ENCODE peak calls at places on chromosomes 2 and 18, in four cellular contexts. J, X, H and N are unnamed samples.
A peak's percentile ranks its signal among the peaks of the same experiment; 100 is the strongest.

GRCh38 chr2:144081272-144081671 is 438.6 kb downstream of the ZEB2 start:
- DNase-seq in H (no peak), J (no peak), X (no peak), N (no peak)

GRCh38 chr18:78621141-78621540 is 358.5 kb upstream of the SALL3 start:
- DNase-seq in J (no peak), X (no peak), H (no peak), N (no peak)

GRCh38 chr2:202944403-202944802 is 32.3 kb downstream of the CARF start:
- DNase-seq in H (no peak), J (no peak), X (no peak), N (no peak)

GRCh38 chr18:78727877-78728276 is 251.7 kb upstream of the SALL3 start:
- DNase-seq in X (peak; percentile 4), H (no peak), J (no peak), N (peak; percentile 0)

GRCh38 chr18:31607384-31607783 is 15.7 kb downstream of the TTR start:
- DNase-seq in J (no peak), X (no peak), H (no peak), N (no peak)

GRCh38 chr2:212364586-212364985 is 174.0 kb downstream of the ERBB4 start:
- DNase-seq in X (no peak), J (no peak), H (no peak), N (no peak)

GRCh38 chr2:159185401-159186130 is 100.9 kb downstream of the WDSUB1 start:
- DNase-seq in H (no peak), J (no peak), X (no peak), N (no peak)

GRCh38 chr2:86480105-86480504 is 38.9 kb downstream of the KDM3A start:
- DNase-seq in X (peak; percentile 57), J (no peak), H (peak; percentile 11), N (peak; percentile 36)

GRCh38 chr2:5981241-5982055 is 289.3 kb downstream of the SOX11 start:
- DNase-seq in X (no peak), H (no peak), J (no peak), N (no peak)

GRCh38 chr2:134129900-134130537 is 123.9 kb upstream of the MGAT5 start:
- DNase-seq in X (no peak), H (no peak), J (no peak), N (no peak)

GRCh38 chr2:33038799-33039198 is 92.0 kb downstream of the LTBP1 start:
- DNase-seq in J (no peak), H (no peak), X (no peak), N (no peak)

GRCh38 chr2:164913011-164913410 is 42.3 kb downstream of the SLC38A11 start:
- DNase-seq in J (no peak), X (no peak), H (no peak), N (no peak)

GRCh38 chr2:62227386-62228075 is 31.6 kb downstream of the B3GNT2 start:
- DNase-seq in H (no peak), J (no peak), X (no peak), N (no peak)

GRCh38 chr2:33240178-33240577 is 236.3 kb upstream of the RASGRP3 start:
- DNase-seq in H (no peak), X (no peak), J (no peak), N (no peak)

DNA sequence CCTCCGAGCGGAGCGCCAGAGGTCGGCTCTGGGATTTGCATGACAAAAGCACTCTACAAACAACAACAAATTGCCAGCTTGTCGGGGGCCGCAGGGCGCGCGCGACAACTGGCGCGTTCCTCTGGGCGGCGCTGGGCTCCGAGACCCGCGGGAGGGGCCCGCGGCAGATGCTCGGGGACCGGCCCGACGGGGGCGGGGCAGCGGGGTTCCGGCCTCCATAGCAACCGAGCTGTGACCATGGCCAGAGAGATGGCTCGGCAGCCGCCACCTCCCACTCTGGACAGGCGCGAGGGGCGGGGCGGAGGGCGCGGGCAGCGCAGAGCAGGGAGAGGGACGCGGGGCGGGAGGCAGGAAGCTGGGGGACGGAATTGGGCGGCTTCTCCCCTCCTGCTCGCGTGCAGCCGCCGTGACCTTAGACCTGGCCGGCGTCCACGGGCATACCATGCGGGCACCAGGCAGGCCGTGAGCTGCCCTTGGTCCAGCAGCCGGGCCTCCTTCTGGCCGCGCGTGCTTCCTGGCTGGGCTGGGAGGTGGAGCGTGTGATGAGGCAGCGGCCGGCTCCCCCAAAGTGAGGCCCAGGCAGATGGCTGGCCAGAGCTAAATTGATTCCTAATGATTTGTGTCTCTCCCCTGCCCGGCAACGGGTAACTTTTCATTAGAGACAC is 171.5 kb downstream of the CELF4 start:
- DNase-seq in J (peak; percentile 7), X (peak; percentile 42), H (peak; percentile 63), N (peak; percentile 54)
- H3K4me3 ChIP-seq in J (peak overlapping the region; percentile 74), X (peak overlapping the region; percentile 48), H (peak overlapping the region; percentile 1), N (peak overlapping the region; percentile 1)

GRCh38 chr2:130378206-130378897 is 22.5 kb downstream of the PTPN18 start:
- DNase-seq in X (no peak), J (no peak), H (no peak), N (no peak)

GRCh38 chr2:130375291-130376266 is 19.7 kb downstream of the PTPN18 start:
- DNase-seq in X (no peak), H (no peak), J (no peak), N (no peak)

GRCh38 chr2:130377491-130377890 is 21.6 kb downstream of the PTPN18 start:
- DNase-seq in H (no peak), X (no peak), J (no peak), N (no peak)

GRCh38 chr2:130374587-130375290 is 18.9 kb downstream of the PTPN18 start:
- DNase-seq in X (no peak), J (no peak), H (no peak), N (no peak)

DNA sequence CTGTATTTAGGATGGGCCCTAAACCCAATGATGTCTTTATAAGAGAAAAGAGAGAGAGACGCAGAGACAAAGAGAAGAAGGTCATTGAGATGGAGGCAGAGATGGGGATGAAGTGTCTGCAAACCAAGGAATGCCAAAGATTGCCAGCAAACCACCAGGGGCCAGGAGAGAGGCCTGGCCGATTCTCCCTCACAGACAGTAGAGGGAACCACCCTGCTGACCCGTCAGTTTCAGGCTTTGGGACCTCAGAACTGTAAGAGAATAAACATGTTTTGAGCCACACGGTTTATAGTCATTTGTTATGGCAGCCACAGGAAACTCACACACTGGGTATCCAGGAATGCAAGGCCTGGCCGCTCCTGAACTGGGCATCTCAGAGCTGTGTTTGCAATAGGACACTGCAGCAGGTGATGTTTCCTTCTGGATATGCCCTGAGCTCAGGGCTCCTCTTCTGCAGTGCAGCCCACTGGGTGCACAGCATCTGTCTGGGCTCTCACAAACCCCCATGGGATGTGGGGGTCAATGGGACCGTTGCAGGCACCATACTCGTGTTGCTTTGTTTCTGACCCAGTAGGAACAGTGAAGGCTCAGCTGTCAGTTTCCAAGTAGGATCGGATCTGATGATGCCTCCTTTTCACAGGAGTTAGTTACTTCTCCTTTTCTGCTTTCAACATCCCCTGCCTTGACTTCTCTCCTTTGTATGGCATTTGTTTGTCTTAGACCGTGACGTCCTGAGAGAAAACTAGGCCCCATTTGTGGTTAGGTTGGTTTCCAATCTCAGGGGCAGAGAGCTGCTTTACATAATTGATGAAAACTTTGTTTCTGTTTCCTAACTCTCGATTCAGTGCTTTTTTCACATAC is 20.8 kb downstream of the PTPN18 start:
- DNase-seq in J (no peak), X (no peak), H (no peak), N (no peak)
- TF ChIP-seq CTCF in J (no peak), X (no peak), H (no peak), N (no peak)

DNA sequence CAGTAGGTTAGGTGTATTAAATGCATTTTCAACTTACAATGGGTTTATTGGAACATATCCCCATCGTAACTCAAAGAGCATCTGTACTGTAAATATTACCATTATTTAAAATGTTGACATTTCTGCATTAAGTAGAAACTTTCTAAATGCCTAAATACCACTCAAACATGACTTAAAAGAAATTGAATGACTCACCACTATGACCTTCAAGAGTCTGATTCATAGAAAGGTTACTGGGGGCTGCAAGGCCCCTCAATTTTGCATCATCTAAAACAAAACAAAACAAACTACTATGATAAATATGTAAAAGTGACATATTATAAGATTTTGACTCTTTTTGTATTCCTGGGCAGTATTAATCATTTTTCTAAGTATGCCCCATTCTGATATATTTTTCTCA is 7.6 kb downstream of the WDR35 start:
- DNase-seq in H (no peak), J (no peak), X (no peak), N (no peak)
- H3K4me3 ChIP-seq in H (no peak overlapping the region), J (no peak overlapping the region), X (no peak overlapping the region), N (no peak overlapping the region)

DNA sequence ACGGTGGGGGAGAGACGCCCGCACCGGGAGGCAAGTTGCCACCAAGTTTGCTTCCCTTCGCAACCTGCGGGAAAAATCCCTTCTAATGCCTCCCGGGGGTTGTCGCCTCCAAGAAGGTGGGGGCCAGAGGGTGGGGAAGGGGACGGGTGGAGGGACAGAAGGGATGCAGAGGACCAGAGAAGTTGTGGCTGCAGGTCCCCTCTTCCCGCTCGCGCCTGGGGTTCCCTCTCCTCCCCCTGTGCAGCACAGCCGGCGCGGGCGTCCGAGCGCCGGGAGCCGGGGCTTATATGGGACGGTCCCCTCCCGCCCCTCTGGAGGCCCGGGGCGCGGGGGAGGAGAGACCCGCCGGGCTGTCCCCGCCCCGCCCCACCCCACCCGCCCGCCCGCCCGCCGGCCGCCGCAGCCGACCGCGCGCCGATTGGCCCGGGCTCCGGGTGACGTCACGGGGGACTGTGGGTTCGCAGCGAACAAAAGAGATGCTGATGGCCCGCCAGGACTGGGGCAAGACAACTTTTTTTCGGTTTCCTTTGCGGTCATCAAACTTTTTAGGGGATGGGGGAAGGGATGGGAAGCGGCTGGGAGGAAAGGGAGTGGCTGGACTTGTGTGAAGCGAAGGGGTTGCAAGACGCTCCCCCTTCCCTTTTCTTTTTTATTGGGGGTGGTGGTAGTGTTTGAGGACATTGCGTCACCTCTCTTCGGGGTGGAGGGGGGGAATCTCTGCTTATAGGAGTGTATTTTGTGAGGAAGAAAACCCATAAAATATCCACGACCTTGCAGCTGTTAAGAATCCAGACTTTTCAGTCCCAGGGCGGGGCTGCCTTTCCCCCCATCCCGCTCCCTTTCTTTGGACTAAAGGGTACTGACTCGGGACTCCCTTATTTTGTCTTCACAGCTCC is at the start of gene FN1:
- DNase-seq in X (peak; percentile 77), J (peak; percentile 89), H (peak; percentile 78), N (peak; percentile 96)
- TF ChIP-seq CTCF in X (no peak), J (no peak), H (no peak), N (no peak)

GRCh38 chr2:30689496-30690125 is 117.6 kb downstream of the CAPN13 start:
- DNase-seq in H (no peak), X (no peak), J (no peak), N (no peak)
- H3K4me3 ChIP-seq in H (no peak overlapping the region), X (no peak overlapping the region), J (no peak overlapping the region), N (no peak overlapping the region)